ENCODE peak calls at places on chromosomes 3 and 15, in eight cellular contexts. One of them, this sample, is unnamed.

GRCh38 chr15:52652984-52653383 is 26.2 kb downstream of the ATOSA start:
- DNase-seq in A549: peak
- DNase-seq in Peyer's patch: no peak
- DNase-seq in neural progenitor cell: no peak
- DNase-seq in RWPE1: no peak
- DNase-seq in lung: no peak
- DNase-seq in astrocyte: peak
- DNase-seq in hepatocyte: peak
- DNase-seq in this sample: peak

GRCh38 chr3:194867270-194867983 is 181.7 kb downstream of the FAM43A start:
- DNase-seq in lung: no peak
- DNase-seq in neural progenitor cell: no peak
- DNase-seq in A549: peak
- DNase-seq in Peyer's patch: peak
- DNase-seq in hepatocyte: peak
- DNase-seq in astrocyte: no peak
- DNase-seq in RWPE1: no peak
- DNase-seq in this sample: no peak

GRCh38 chr3:87084868-87085267 is 93.9 kb upstream of the VGLL3 start:
- DNase-seq in A549: no peak
- DNase-seq in hepatocyte: no peak
- DNase-seq in lung: no peak
- DNase-seq in Peyer's patch: no peak
- DNase-seq in neural progenitor cell: no peak
- DNase-seq in astrocyte: peak
- DNase-seq in RWPE1: no peak
- DNase-seq in this sample: peak

GRCh38 chr3:13866406-13866965 is 13.4 kb downstream of the WNT7A start:
- DNase-seq in RWPE1: no peak
- DNase-seq in astrocyte: no peak
- DNase-seq in lung: no peak
- DNase-seq in A549: no peak
- DNase-seq in hepatocyte: no peak
- DNase-seq in Peyer's patch: peak
- DNase-seq in neural progenitor cell: no peak
- DNase-seq in this sample: no peak

GRCh38 chr3:124552224-124552623 is 178.0 kb upstream of the UMPS start:
- DNase-seq in astrocyte: peak
- DNase-seq in lung: peak
- DNase-seq in neural progenitor cell: no peak
- DNase-seq in Peyer's patch: no peak
- DNase-seq in A549: peak
- DNase-seq in RWPE1: peak
- DNase-seq in hepatocyte: peak
- DNase-seq in this sample: peak

GRCh38 chr3:25038907-25039306 is 389.2 kb upstream of the RARB start:
- DNase-seq in RWPE1: no peak
- DNase-seq in neural progenitor cell: no peak
- DNase-seq in A549: no peak
- DNase-seq in hepatocyte: no peak
- DNase-seq in astrocyte: no peak
- DNase-seq in lung: no peak
- DNase-seq in Peyer's patch: no peak
- DNase-seq in this sample: no peak

GRCh38 chr3:107846282-107846852 is 244.5 kb downstream of the CD47 start:
- DNase-seq in A549: peak
- DNase-seq in Peyer's patch: peak
- DNase-seq in RWPE1: peak
- DNase-seq in lung: peak
- DNase-seq in hepatocyte: peak
- DNase-seq in astrocyte: peak
- DNase-seq in neural progenitor cell: peak
- DNase-seq in this sample: peak

GRCh38 chr15:39165026-39165706 is 415.7 kb upstream of the THBS1 start:
- DNase-seq in neural progenitor cell: no peak
- DNase-seq in lung: no peak
- DNase-seq in RWPE1: no peak
- DNase-seq in Peyer's patch: no peak
- DNase-seq in hepatocyte: no peak
- DNase-seq in A549: no peak
- DNase-seq in astrocyte: peak
- DNase-seq in this sample: no peak

GRCh38 chr3:183123891-183124290 is 24.6 kb upstream of the MCCC1 start:
- DNase-seq in neural progenitor cell: no peak
- DNase-seq in Peyer's patch: no peak
- DNase-seq in hepatocyte: no peak
- DNase-seq in astrocyte: peak
- DNase-seq in RWPE1: no peak
- DNase-seq in lung: no peak
- DNase-seq in A549: no peak
- DNase-seq in this sample: peak

GRCh38 chr3:50365080-50365841 is 5.9 kb upstream of the TMEM115 start:
- DNase-seq in lung: peak
- DNase-seq in hepatocyte: peak
- DNase-seq in RWPE1: peak
- DNase-seq in Peyer's patch: peak
- DNase-seq in neural progenitor cell: peak
- DNase-seq in A549: no peak
- DNase-seq in astrocyte: peak
- DNase-seq in this sample: peak

GRCh38 chr3:51830986-51831385 is 30.4 kb upstream of the IQCF2 start:
- DNase-seq in A549: no peak
- DNase-seq in astrocyte: no peak
- DNase-seq in Peyer's patch: no peak
- DNase-seq in lung: no peak
- DNase-seq in RWPE1: no peak
- DNase-seq in neural progenitor cell: no peak
- DNase-seq in hepatocyte: no peak
- DNase-seq in this sample: no peak

GRCh38 chr3:28013864-28014473 is 227.4 kb upstream of the CMC1 start:
- DNase-seq in lung: no peak
- DNase-seq in hepatocyte: no peak
- DNase-seq in Peyer's patch: no peak
- DNase-seq in RWPE1: no peak
- DNase-seq in A549: no peak
- DNase-seq in astrocyte: no peak
- DNase-seq in neural progenitor cell: no peak
- DNase-seq in this sample: no peak

GRCh38 chr15:35141743-35142356 is 56.8 kb upstream of the NANOGP8 start:
- DNase-seq in RWPE1: peak
- DNase-seq in Peyer's patch: no peak
- DNase-seq in astrocyte: peak
- DNase-seq in A549: peak
- DNase-seq in hepatocyte: peak
- DNase-seq in lung: no peak
- DNase-seq in neural progenitor cell: no peak
- DNase-seq in this sample: peak

GRCh38 chr3:171169443-171169842 is 142.9 kb upstream of the SLC2A2 start:
- DNase-seq in hepatocyte: no peak
- DNase-seq in Peyer's patch: no peak
- DNase-seq in neural progenitor cell: no peak
- DNase-seq in A549: no peak
- DNase-seq in RWPE1: no peak
- DNase-seq in astrocyte: no peak
- DNase-seq in lung: no peak
- DNase-seq in this sample: no peak

GRCh38 chr3:94429517-94429916 is 366.7 kb downstream of the NSUN3 start:
- DNase-seq in RWPE1: no peak
- DNase-seq in Peyer's patch: no peak
- DNase-seq in neural progenitor cell: no peak
- DNase-seq in astrocyte: no peak
- DNase-seq in A549: no peak
- DNase-seq in hepatocyte: no peak
- DNase-seq in lung: no peak
- DNase-seq in this sample: peak

DNA sequence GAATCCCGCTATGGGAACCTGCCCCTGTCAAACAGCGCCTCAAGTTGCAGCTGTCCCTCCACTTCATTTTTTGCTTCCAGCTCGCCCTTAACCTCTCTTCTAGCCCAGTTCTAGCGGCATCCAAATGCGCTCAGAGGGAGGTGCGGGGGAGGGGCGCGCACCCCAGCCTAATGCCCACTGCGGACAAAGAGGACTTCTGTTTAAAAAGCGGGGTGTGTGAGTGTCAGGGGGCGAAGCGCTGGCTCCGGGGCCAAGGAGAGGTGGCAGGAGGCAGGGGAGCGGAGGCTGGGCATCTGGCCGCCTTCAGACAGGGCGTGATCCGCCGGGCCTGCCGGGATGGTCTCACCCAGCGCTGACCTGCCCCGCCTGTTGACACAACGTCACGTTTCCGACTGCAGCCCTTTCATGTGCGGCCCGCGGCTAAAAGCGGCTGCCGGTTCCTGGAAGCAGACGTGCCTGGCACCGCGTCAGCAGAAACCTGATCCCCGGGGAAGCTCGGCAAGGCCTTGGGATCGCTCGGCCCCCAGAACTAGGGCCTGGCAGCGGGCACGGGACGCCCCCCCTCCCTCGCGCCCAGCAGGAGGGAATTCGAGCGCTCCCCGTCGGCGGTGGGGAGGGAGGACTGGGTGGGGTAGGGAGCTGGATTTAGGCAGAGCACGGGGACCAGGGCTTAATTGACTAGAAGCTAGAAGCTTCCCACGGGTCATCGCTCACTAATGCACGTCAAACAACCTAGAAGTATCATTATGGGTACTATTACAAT is 7.6 kb downstream of the BHLHE40 start:
- DNase-seq in RWPE1: peak
- DNase-seq in hepatocyte: peak
- DNase-seq in neural progenitor cell: peak
- DNase-seq in lung: peak
- DNase-seq in astrocyte: peak
- DNase-seq in A549: peak
- DNase-seq in Peyer's patch: peak
- DNase-seq in this sample: peak
- TF ChIP-seq CTCF in RWPE1: no peak
- TF ChIP-seq CTCF in hepatocyte: peak
- TF ChIP-seq CTCF in neural progenitor cell: no peak
- TF ChIP-seq CTCF in lung: no peak
- TF ChIP-seq CTCF in astrocyte: no peak
- TF ChIP-seq CTCF in A549: no peak
- TF ChIP-seq CTCF in Peyer's patch: no peak
- TF ChIP-seq CTCF in this sample: no peak

GRCh38 chr3:148528024-148528423 is 169.7 kb upstream of the AGTR1 start:
- DNase-seq in lung: no peak
- DNase-seq in neural progenitor cell: no peak
- DNase-seq in astrocyte: peak
- DNase-seq in Peyer's patch: no peak
- DNase-seq in A549: no peak
- DNase-seq in RWPE1: no peak
- DNase-seq in hepatocyte: no peak
- DNase-seq in this sample: no peak
- H3K27ac ChIP-seq in lung: no peak
- H3K27ac ChIP-seq in neural progenitor cell: no peak
- H3K27ac ChIP-seq in astrocyte: no peak
- H3K27ac ChIP-seq in Peyer's patch: no peak
- H3K27ac ChIP-seq in A549: no peak
- H3K27ac ChIP-seq in RWPE1: no peak
- H3K27ac ChIP-seq in hepatocyte: no peak
- H3K27ac ChIP-seq in this sample: no peak

GRCh38 chr3:148077951-148078350 is 619.8 kb upstream of the AGTR1 start:
- DNase-seq in A549: no peak
- DNase-seq in astrocyte: no peak
- DNase-seq in lung: no peak
- DNase-seq in RWPE1: no peak
- DNase-seq in hepatocyte: no peak
- DNase-seq in neural progenitor cell: no peak
- DNase-seq in Peyer's patch: no peak
- DNase-seq in this sample: no peak

GRCh38 chr3:148074057-148074456 is 623.6 kb upstream of the AGTR1 start:
- DNase-seq in lung: no peak
- DNase-seq in astrocyte: no peak
- DNase-seq in neural progenitor cell: no peak
- DNase-seq in Peyer's patch: no peak
- DNase-seq in RWPE1: no peak
- DNase-seq in A549: no peak
- DNase-seq in hepatocyte: no peak
- DNase-seq in this sample: no peak

GRCh38 chr3:148077318-148077923 is 620.3 kb upstream of the AGTR1 start:
- DNase-seq in RWPE1: peak
- DNase-seq in lung: no peak
- DNase-seq in hepatocyte: peak
- DNase-seq in astrocyte: no peak
- DNase-seq in A549: peak
- DNase-seq in neural progenitor cell: peak
- DNase-seq in Peyer's patch: no peak
- DNase-seq in this sample: peak

GRCh38 chr3:148074916-148075315 is 622.8 kb upstream of the AGTR1 start:
- DNase-seq in lung: no peak
- DNase-seq in Peyer's patch: no peak
- DNase-seq in RWPE1: no peak
- DNase-seq in A549: no peak
- DNase-seq in hepatocyte: no peak
- DNase-seq in neural progenitor cell: no peak
- DNase-seq in astrocyte: no peak
- DNase-seq in this sample: no peak

DNA sequence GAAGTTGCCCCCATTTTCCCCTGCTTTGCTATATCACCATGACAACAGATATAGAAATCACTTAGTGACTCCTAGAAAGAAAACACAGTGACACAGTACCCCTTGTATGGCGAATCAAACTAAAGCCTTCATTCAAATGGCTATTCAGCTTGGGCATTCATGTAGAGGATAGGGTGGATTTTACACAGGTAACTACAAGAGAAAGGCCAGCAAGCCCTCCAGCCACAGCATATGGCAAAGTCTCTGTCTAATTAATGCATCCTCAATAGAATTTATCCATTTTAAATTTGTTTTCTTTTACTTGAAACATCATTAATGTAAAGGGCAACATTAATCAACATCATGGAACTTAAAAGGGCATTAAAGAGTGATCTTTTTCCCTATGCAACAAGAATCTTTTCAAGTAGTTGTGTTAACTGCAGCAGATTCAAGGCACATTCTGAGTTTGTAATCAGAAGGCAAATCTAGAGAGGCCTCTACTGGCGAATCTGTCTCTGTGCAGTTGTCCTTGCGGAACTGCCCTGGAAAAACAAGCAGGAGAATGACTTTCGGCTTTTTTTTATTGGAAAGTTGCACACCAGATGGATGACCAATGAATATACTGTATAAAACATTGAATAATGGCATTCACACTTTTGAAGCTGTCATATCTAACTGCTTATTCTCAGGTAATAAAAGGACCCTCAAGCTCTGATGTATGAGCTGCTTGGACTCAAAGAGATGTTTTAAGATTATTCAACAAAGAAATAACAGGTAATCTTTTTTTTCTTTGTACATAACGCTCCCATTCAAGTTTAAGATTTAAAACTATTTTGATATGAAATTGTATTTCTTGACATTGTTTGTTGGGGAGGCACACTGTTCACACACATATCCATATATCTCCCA is 621.6 kb upstream of the AGTR1 start:
- DNase-seq in hepatocyte: peak
- DNase-seq in lung: no peak
- DNase-seq in astrocyte: peak
- DNase-seq in RWPE1: peak
- DNase-seq in neural progenitor cell: peak
- DNase-seq in Peyer's patch: no peak
- DNase-seq in A549: peak
- DNase-seq in this sample: peak
- TF ChIP-seq CTCF in hepatocyte: peak
- TF ChIP-seq CTCF in lung: no peak
- TF ChIP-seq CTCF in astrocyte: peak
- TF ChIP-seq CTCF in RWPE1: peak
- TF ChIP-seq CTCF in neural progenitor cell: peak
- TF ChIP-seq CTCF in Peyer's patch: peak
- TF ChIP-seq CTCF in A549: peak
- TF ChIP-seq CTCF in this sample: peak

GRCh38 chr15:63519041-63519440 is 14.6 kb downstream of the USP3 start:
- DNase-seq in astrocyte: no peak
- DNase-seq in A549: no peak
- DNase-seq in RWPE1: no peak
- DNase-seq in Peyer's patch: no peak
- DNase-seq in neural progenitor cell: no peak
- DNase-seq in hepatocyte: no peak
- DNase-seq in lung: no peak
- DNase-seq in this sample: no peak
- H3K27ac ChIP-seq in astrocyte: no peak
- H3K27ac ChIP-seq in A549: no peak
- H3K27ac ChIP-seq in RWPE1: peak
- H3K27ac ChIP-seq in Peyer's patch: no peak
- H3K27ac ChIP-seq in neural progenitor cell: no peak
- H3K27ac ChIP-seq in hepatocyte: no peak
- H3K27ac ChIP-seq in lung: no peak
- H3K27ac ChIP-seq in this sample: peak

This sample was measured in mammary epithelial cell.